ENCODE peak calls at places on chromosomes 11 and 22, in eight cellular contexts. R is CD4-positive, alpha-beta T cell; D is CD8-positive, alpha-beta memory T cell; I is neural progenitor cell; O is uterus; L is pancreas; F is stomach; T is body of pancreas. U is an unnamed sample. For H3K27me3, the result is how much of the 10 kb centered on the place peaks cover.

GRCh38 chr11:128208329-128209220 is 378.8 kb downstream of the ETS1 start:
- DNase-seq in L (peak), O (peak), F (no peak), D (no peak), R (no peak), T (peak), I (no peak), U (peak)

GRCh38 chr22:49971232-49972162 is 10.9 kb downstream of the PIM3 start:
- DNase-seq in R (no peak), F (peak), L (peak), T (peak), I (peak), D (no peak), O (peak), U (peak)

GRCh38 chr11:23923357-23923756 is 573.5 kb upstream of the LUZP2 start:
- DNase-seq in L (no peak), R (no peak), T (no peak), O (no peak), D (no peak), I (no peak), F (no peak), U (no peak)

GRCh38 chr22:37545703-37546435 is 14.4 kb upstream of the CDC42EP1 start:
- DNase-seq in D (no peak), R (no peak), O (peak), F (peak), L (peak), T (peak), I (peak), U (peak)

GRCh38 chr22:37189011-37189466 is 992 bp upstream of the C1QTNF6 start:
- DNase-seq in I (no peak), F (no peak), O (no peak), R (no peak), L (no peak), D (no peak), T (no peak), U (no peak)

GRCh38 chr11:61890536-61891330 is 612 bp downstream of the FADS3 start:
- DNase-seq in R (peak), I (peak), F (no peak), T (peak), D (peak), O (peak), L (peak), U (peak)

GRCh38 chr11:17421781-17422180 is 33.3 kb upstream of the KCNJ11 start:
- DNase-seq in F (no peak), T (no peak), I (no peak), O (no peak), R (no peak), L (no peak), D (no peak), U (peak)

GRCh38 chr11:45651156-45651555 is 14.3 kb downstream of the CHST1 start:
- DNase-seq in I (peak), T (no peak), F (no peak), O (no peak), R (no peak), D (no peak), L (no peak), U (no peak)

GRCh38 chr22:49292909-49293308 is 534.8 kb downstream of the BRD1 start:
- DNase-seq in O (no peak), F (no peak), T (no peak), D (no peak), R (no peak), L (no peak), I (no peak), U (no peak)

GRCh38 chr22:30922151-30922611 is 46.4 kb downstream of the MORC2 start:
- DNase-seq in R (peak), L (peak), I (peak), D (peak), F (peak), O (peak), T (peak), U (peak)

GRCh38 chr11:102886999-102887398 is 12.2 kb upstream of the MMP12 start:
- DNase-seq in R (no peak), I (no peak), T (no peak), L (no peak), O (no peak), D (no peak), F (no peak), U (no peak)

GRCh38 chr11:64665381-64665780 is 57.6 kb downstream of the NRXN2 start:
- DNase-seq in T (no peak), L (no peak), I (no peak), F (no peak), O (no peak), R (no peak), D (no peak), U (no peak)

GRCh38 chr22:45738206-45738605 is 66.6 kb downstream of the ATXN10 start:
- DNase-seq in D (no peak), F (no peak), L (no peak), I (no peak), T (no peak), O (no peak), R (no peak), U (no peak)

GRCh38 chr11:67117667-67118058 is 1.4 kb upstream of the KDM2A start:
- DNase-seq in T (peak), O (peak), F (no peak), L (peak), D (peak), R (peak), I (peak), U (no peak)

GRCh38 chr11:101817536-101817935 is 97.3 kb upstream of the CEP126 start:
- DNase-seq in I (no peak), D (no peak), T (no peak), R (no peak), O (no peak), L (no peak), F (no peak), U (no peak)

GRCh38 chr22:20552450-20552894 is 45.1 kb downstream of the MED15 start:
- DNase-seq in L (peak), O (peak), T (peak), F (peak), D (no peak), R (no peak), I (no peak), U (peak)

GRCh38 chr11:131745405-131745804 is 375.0 kb downstream of the NTM start:
- DNase-seq in T (no peak), D (no peak), L (no peak), F (no peak), O (no peak), I (no peak), R (no peak), U (no peak)

GRCh38 chr11:10488581-10489443 is 33.7 kb downstream of the AMPD3 start:
- DNase-seq in F (peak), I (no peak), D (no peak), T (no peak), R (no peak), O (no peak), L (no peak), U (no peak)

GRCh38 chr11:116506446-116506845 is 266.3 kb downstream of the BUD13 start:
- DNase-seq in I (no peak), R (no peak), T (no peak), F (no peak), D (no peak), O (no peak), L (no peak), U (no peak)

GRCh38 chr11:7672276-7672959 is 882 bp downstream of the CYB5R2 start:
- DNase-seq in O (no peak), L (no peak), F (no peak), D (no peak), I (no peak), R (no peak), T (no peak), U (no peak)

GRCh38 chr11:16778876-16779275 is 40.4 kb downstream of the C11orf58 start:
- DNase-seq in I (no peak), R (no peak), L (no peak), T (no peak), O (no peak), D (no peak), F (peak), U (no peak)

GRCh38 chr22:19853879-19854777 is 546 bp downstream of the GNB1L start:
- DNase-seq in I (no peak), T (no peak), O (no peak), F (peak), R (no peak), L (no peak), D (peak), U (no peak)

GRCh38 chr11:58451585-58451984 is 9.5 kb upstream of the OR5B12 start:
- DNase-seq in R (no peak), I (no peak), O (no peak), L (no peak), D (no peak), F (no peak), T (no peak), U (no peak)

GRCh38 chr11:116691779-116692178 is 81.0 kb downstream of the BUD13 start:
- DNase-seq in O (peak), F (peak), I (peak), R (peak), D (peak), L (peak), T (peak), U (no peak)

GRCh38 chr22:28855355-28856094 is 27.8 kb upstream of the ZNRF3 start:
- DNase-seq in O (peak), R (peak), F (peak), L (peak), D (peak), I (peak), T (peak), U (no peak)

GRCh38 chr11:117098269-117099231 is at the start of gene SIK3:
- DNase-seq in I (peak), T (peak), R (peak), F (peak), L (peak), D (peak), O (peak), U (peak)

GRCh38 chr22:39493759-39494158 is 8.3 kb upstream of the MIEF1 start:
- DNase-seq in T (no peak), F (no peak), O (no peak), R (no peak), D (no peak), I (no peak), L (no peak), U (no peak)

GRCh38 chr11:765025-765801 is 12.1 kb downstream of the GATD1 start:
- DNase-seq in R (peak), F (peak), I (peak), L (no peak), D (peak), T (peak), O (no peak), U (peak)

DNA sequence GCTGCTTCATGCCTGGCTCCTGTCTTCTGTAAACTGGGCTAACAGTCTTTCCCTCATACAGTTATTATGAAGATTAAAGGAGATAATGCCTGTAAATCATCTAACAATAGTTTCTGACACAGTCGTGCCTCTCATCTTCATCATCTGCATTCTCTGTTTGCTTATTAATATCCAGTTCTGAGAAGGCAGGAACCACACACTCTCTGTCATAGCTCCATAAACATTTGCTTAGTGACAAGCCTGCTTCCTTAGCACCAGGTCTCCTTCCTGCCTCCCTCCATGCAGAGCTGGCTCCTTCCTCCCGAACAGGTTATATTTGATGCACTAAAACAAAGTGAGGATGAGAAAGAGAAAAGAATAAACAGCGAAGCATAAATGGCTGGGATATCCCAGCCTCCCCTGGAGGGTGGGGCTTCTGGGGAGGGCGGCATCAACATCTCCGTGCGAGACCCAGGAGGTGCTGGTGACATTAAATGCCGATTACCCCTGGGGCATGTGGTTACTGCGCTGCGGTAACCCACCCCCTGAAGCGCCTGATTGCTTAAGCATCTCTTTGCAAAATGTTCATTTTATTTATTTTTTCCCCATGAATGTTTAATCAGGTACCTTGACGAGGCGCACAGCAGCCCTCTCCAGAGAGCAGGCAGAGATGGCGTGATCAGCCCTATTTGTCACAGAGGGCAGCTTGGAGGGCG is 404.9 kb downstream of the NXPE2 start:
- DNase-seq in L (no peak), O (no peak), T (peak), F (no peak), R (no peak), D (no peak), I (no peak), U (no peak)
- H3K27me3 ChIP-seq in L (under half), O (under half), T (under half), F (under half), R (under half), D (under half), I (under half), U (under half)

GRCh38 chr11:2147391-2147790 is 8.2 kb upstream of the IGF2 start:
- DNase-seq in T (no peak), R (no peak), L (no peak), O (no peak), F (no peak), I (no peak), D (no peak), U (no peak)

GRCh38 chr11:2148253-2149000 is 9.2 kb upstream of the IGF2 start:
- DNase-seq in R (no peak), F (no peak), T (no peak), L (no peak), I (no peak), D (no peak), O (no peak), U (no peak)

GRCh38 chr11:2150206-2150847 is 10.7 kb downstream of the INS start:
- DNase-seq in I (peak), R (no peak), D (no peak), L (no peak), O (no peak), T (no peak), F (no peak), U (no peak)

GRCh38 chr11:2151500-2152257 is 9.3 kb downstream of the INS start:
- DNase-seq in D (peak), T (peak), F (peak), O (peak), I (peak), R (peak), L (peak), U (peak)

GRCh38 chr11:2149471-2150205 is 10.4 kb upstream of the IGF2 start:
- DNase-seq in I (peak), T (no peak), D (no peak), O (no peak), R (no peak), L (no peak), F (no peak), U (no peak)
- H3K27me3 ChIP-seq in I (under half), T (under half), D (under half), O (under half), R (half or more), L (under half), F (half or more), U (under half)

DNA sequence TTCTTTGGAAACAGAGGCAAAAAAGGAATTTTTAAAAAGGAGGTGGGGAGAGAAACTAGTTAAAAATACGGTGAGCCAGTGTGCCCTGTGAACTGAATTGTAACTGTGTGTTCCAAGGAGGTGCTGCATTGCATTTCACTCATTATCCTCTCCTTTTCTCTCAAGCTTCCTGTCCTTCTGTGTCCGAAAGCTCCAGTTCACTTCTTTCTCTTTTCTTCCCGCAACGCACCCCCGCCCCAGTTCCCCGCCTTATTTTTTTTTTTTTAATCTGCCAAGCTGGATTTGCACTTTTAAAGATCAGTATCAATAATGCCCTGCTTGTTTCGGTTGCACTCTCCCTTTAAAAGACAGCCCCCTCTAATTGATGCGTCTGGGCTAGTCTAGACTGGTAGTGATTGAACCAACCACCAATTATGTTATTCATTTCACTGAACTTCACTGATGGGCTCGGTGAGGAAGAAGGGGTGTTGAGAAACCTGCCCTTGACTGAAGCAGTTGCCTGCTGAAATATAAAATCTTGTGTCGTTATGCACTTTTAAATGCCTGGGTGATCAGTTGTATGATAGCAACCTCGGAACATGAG is 18.5 kb downstream of the BLID start:
- DNase-seq in O (no peak), F (no peak), R (no peak), L (no peak), D (no peak), I (peak), T (no peak), U (no peak)
- H3K27me3 ChIP-seq in O (under half), F (under half), R (under half), L (under half), D (under half), I (under half), T (under half), U (under half)

GRCh38 chr11:4699697-4700435 is 2.2 kb upstream of the OR51E2 start:
- DNase-seq in O (no peak), L (no peak), D (no peak), T (no peak), I (no peak), F (no peak), R (no peak), U (no peak)

GRCh38 chr11:4700436-4700820 is 2.8 kb upstream of the OR51E2 start:
- DNase-seq in R (no peak), I (no peak), F (no peak), L (no peak), O (no peak), D (no peak), T (no peak), U (no peak)

GRCh38 chr11:4695442-4695841 is 2.2 kb downstream of the OR51E2 start:
- DNase-seq in D (no peak), O (no peak), F (no peak), R (no peak), T (no peak), I (no peak), L (no peak), U (no peak)

DNA sequence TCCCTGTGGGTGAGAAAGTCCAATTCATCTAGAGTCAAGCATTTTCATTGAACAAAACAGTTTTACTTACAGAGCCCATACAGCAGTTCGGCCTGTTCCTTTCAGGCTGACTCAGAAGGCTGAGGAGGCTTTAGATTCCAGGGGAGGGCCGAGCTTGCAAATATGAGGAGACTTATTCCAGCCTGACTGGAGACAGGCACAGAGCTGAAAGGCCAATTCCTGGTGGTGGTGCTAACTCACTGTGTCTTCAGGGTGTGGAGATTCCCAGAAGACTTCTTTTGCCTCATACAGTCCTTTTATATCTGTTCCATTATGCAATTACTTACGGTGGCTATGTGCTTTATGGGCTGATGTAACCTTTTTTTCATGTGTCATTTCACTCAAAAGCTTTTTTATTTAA is at the start of gene OR51E2:
- DNase-seq in T (no peak), I (peak), O (no peak), L (no peak), R (no peak), F (no peak), D (no peak), U (no peak)
- H3K27me3 ChIP-seq in T (under half), I (under half), O (under half), L (under half), R (under half), F (under half), D (under half), U (under half)

GRCh38 chr11:19763315-19763714 is 50.7 kb downstream of the NAV2 start:
- DNase-seq in T (peak), O (no peak), I (no peak), D (no peak), F (peak), R (no peak), L (no peak), U (no peak)

GRCh38 chr11:19762266-19762665 is 49.6 kb downstream of the NAV2 start:
- DNase-seq in T (no peak), I (no peak), O (no peak), D (no peak), L (no peak), R (no peak), F (no peak), U (no peak)

GRCh38 chr11:19753451-19754041 is 40.9 kb downstream of the NAV2 start:
- DNase-seq in F (peak), L (no peak), R (no peak), D (no peak), T (no peak), O (no peak), I (no peak), U (no peak)

GRCh38 chr11:19756675-19757475 is 44.2 kb downstream of the NAV2 start:
- DNase-seq in L (no peak), F (no peak), T (no peak), O (no peak), R (no peak), I (peak), D (no peak), U (peak)

GRCh38 chr11:19759389-19759788 is 46.8 kb downstream of the NAV2 start:
- DNase-seq in D (no peak), O (no peak), T (no peak), I (no peak), F (no peak), L (no peak), R (no peak), U (no peak)
- H3K27me3 ChIP-seq in D (under half), O (under half), T (under half), I (under half), F (under half), L (under half), R (under half), U (under half)

DNA sequence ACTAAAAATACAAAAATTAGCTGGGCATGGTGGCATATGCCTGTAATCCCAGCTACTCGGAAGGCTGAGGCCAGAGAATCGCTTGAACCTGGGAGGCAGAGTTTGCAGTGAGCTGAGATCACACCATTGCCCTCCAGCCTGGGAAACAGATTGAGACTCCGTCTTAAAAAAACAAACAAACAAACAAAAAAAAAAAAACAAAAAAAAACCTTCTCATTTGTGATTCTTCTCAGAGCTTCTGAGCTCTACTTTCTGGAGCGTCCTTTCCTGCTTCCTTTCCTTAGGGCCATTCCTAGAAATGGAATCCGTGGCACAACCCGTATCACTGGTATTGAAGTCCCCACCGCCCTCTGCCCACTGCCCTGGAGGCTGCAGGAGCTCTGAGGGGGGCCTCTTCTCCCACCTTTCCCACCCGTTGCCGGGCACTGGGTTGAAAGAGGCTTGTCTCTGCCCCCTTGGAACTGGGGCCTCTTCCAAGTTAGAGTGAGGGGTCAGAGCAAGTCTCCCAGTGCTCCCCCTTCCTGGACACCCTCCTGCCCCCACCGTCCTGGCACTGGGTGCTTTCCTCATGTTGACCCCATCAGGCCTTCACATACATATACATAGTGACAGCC is 2.0 kb upstream of the SHISA8 start:
- DNase-seq in L (no peak), D (no peak), F (no peak), I (no peak), O (no peak), T (no peak), R (no peak), U (no peak)
- H3K27me3 ChIP-seq in L (under half), D (under half), F (half or more), I (half or more), O (under half), T (under half), R (under half), U (half or more)